ENCODE peak calls at places on chromosomes 13 and 19, in seven cellular contexts. F, P, L, J, V, Z and C are unnamed samples. For H3K4me1, the result is how much of the 10 kb centered on the place peaks cover.

GRCh38 chr13:23384111-23384510 is 49.4 kb downstream of the SACS start:
- DNase-seq in F (no peak), P (no peak), L (no peak), J (no peak), V (no peak), Z (no peak), C (no peak)

GRCh38 chr19:16596399-16596798 is 24.2 kb upstream of the SLC35E1 start:
- DNase-seq in F (no peak), P (no peak), L (no peak), J (no peak), V (no peak), Z (no peak), C (no peak)

GRCh38 chr19:47407417-47407774 is 11.9 kb downstream of the MEIS3 start:
- DNase-seq in F (no peak), P (no peak), L (no peak), J (no peak), V (no peak), Z (no peak), C (no peak)

GRCh38 chr13:22194106-22194810 is 523.4 kb downstream of the FGF9 start:
- DNase-seq in F (no peak), P (no peak), L (peak), J (no peak), V (no peak), Z (no peak), C (no peak)

GRCh38 chr19:30556230-30556711 is 184.1 kb downstream of the ZNF536 start:
- DNase-seq in F (no peak), P (no peak), L (no peak), J (no peak), V (no peak), Z (no peak), C (no peak)

GRCh38 chr19:50511069-50511822 is at the start of gene JOSD2:
- DNase-seq in F (peak), P (peak), L (peak), J (peak), V (peak), Z (peak), C (peak)

GRCh38 chr13:98947925-98948324 is 29.9 kb downstream of the DOCK9 start:
- DNase-seq in F (no peak), P (no peak), L (no peak), J (no peak), V (no peak), Z (no peak), C (no peak)

GRCh38 chr13:48801255-48801654 is 147.5 kb downstream of the CYSLTR2 start:
- DNase-seq in F (no peak), P (no peak), L (peak), J (no peak), V (no peak), Z (no peak), C (no peak)

GRCh38 chr13:108657520-108657919 is 28.1 kb downstream of the MYO16 start:
- DNase-seq in F (no peak), P (no peak), L (no peak), J (no peak), V (no peak), Z (no peak), C (no peak)

GRCh38 chr19:41529484-41530183 is 46.3 kb upstream of the CEACAM21 start:
- DNase-seq in F (no peak), P (no peak), L (peak), J (no peak), V (no peak), Z (no peak), C (no peak)

GRCh38 chr13:70623260-70623659 is 515.0 kb upstream of the KLHL1 start:
- DNase-seq in F (no peak), P (no peak), L (no peak), J (no peak), V (no peak), Z (no peak), C (no peak)

GRCh38 chr13:39036212-39036611 is 1.7 kb downstream of the PROSER1 start:
- DNase-seq in F (no peak), P (no peak), L (no peak), J (peak), V (no peak), Z (peak), C (no peak)

GRCh38 chr13:38993381-38993780 is 2.8 kb upstream of the STOML3 start:
- DNase-seq in F (no peak), P (no peak), L (no peak), J (no peak), V (no peak), Z (no peak), C (no peak)

GRCh38 chr19:30314056-30314804 is 58.0 kb upstream of the ZNF536 start:
- DNase-seq in F (no peak), P (no peak), L (no peak), J (no peak), V (no peak), Z (no peak), C (no peak)

GRCh38 chr13:44719857-44720671 is 143.9 kb upstream of the TSC22D1 start:
- DNase-seq in F (no peak), P (no peak), L (no peak), J (no peak), V (no peak), Z (no peak), C (no peak)

GRCh38 chr13:79547821-79548220 is 66.9 kb downstream of the NDFIP2 start:
- DNase-seq in F (no peak), P (no peak), L (no peak), J (no peak), V (no peak), Z (no peak), C (no peak)

GRCh38 chr19:49749055-49749716 is 13.9 kb downstream of the TSKS start:
- DNase-seq in F (no peak), P (peak), L (no peak), J (no peak), V (no peak), Z (no peak), C (no peak)

GRCh38 chr13:79988573-79988972 is 352.4 kb downstream of the SPRY2 start:
- DNase-seq in F (no peak), P (no peak), L (no peak), J (peak), V (no peak), Z (no peak), C (no peak)

GRCh38 chr13:113452942-113453901 is at the start of gene ADPRHL1:
- DNase-seq in F (no peak), P (no peak), L (no peak), J (no peak), V (no peak), Z (no peak), C (no peak)

GRCh38 chr13:21913010-21913409 is 242.1 kb downstream of the FGF9 start:
- DNase-seq in F (no peak), P (no peak), L (no peak), J (no peak), V (no peak), Z (no peak), C (no peak)

GRCh38 chr19:29785955-29786589 is 25.7 kb upstream of the CCNE1 start:
- DNase-seq in F (no peak), P (no peak), L (no peak), J (no peak), V (no peak), Z (no peak), C (no peak)

GRCh38 chr19:41792513-41793413 is 3.6 kb upstream of the CEACAM3 start:
- DNase-seq in F (no peak), P (peak), L (no peak), J (peak), V (peak), Z (peak), C (peak)

GRCh38 chr13:31240921-31241320 is 41.1 kb downstream of the B3GLCT start:
- DNase-seq in F (no peak), P (no peak), L (no peak), J (no peak), V (no peak), Z (no peak), C (no peak)

GRCh38 chr19:47186337-47187022 is 44.5 kb downstream of the BBC3 start:
- DNase-seq in F (no peak), P (no peak), L (no peak), J (peak), V (no peak), Z (no peak), C (no peak)

GRCh38 chr19:52664461-52664860 is 26.3 kb upstream of the ZNF83 start:
- DNase-seq in F (no peak), P (no peak), L (no peak), J (no peak), V (no peak), Z (no peak), C (no peak)

GRCh38 chr19:2982983-2983350 is 5.6 kb downstream of the TLE6 start:
- DNase-seq in F (peak), P (no peak), L (peak), J (peak), V (no peak), Z (peak), C (peak)

GRCh38 chr19:2981898-2982297 is 4.5 kb downstream of the TLE6 start:
- DNase-seq in F (no peak), P (no peak), L (no peak), J (no peak), V (no peak), Z (no peak), C (no peak)

GRCh38 chr19:2983351-2984195 is 6.2 kb downstream of the TLE6 start:
- DNase-seq in F (peak), P (no peak), L (no peak), J (peak), V (peak), Z (peak), C (peak)

GRCh38 chr19:2982556-2982955 is 5.2 kb downstream of the TLE6 start:
- DNase-seq in F (no peak), P (no peak), L (no peak), J (no peak), V (no peak), Z (no peak), C (no peak)

GRCh38 chr19:2984196-2984490 is 6.8 kb downstream of the TLE6 start:
- DNase-seq in F (no peak), P (no peak), L (no peak), J (no peak), V (no peak), Z (no peak), C (no peak)
- TF ChIP-seq EP300 in F (no peak), P (no peak), L (peak), J (peak), V (no peak), Z (no peak), C (no peak)

GRCh38 chr13:110702591-110703526 is 3.1 kb downstream of the CARS2 start:
- DNase-seq in F (no peak), P (no peak), L (no peak), J (no peak), V (no peak), Z (no peak), C (no peak)
- H3K4me1 ChIP-seq in F (under half), P (under half), L (half or more), J (under half), V (under half), Z (under half), C (under half)

GRCh38 chr19:6017576-6017975 is 39.6 kb upstream of the RANBP3 start:
- DNase-seq in F (no peak), P (no peak), L (no peak), J (no peak), V (no peak), Z (no peak), C (no peak)
- H3K27ac ChIP-seq in F (no peak), P (no peak), L (no peak), J (no peak), V (no peak), Z (no peak), C (no peak)

GRCh38 chr13:36914648-36915047 is 5.4 kb downstream of the SMAD9 start:
- DNase-seq in F (no peak), P (no peak), L (no peak), J (no peak), V (no peak), Z (no peak), C (no peak)

GRCh38 chr13:36912983-36913382 is 7.1 kb downstream of the SMAD9 start:
- DNase-seq in F (no peak), P (no peak), L (no peak), J (no peak), V (no peak), Z (no peak), C (no peak)

GRCh38 chr13:36915891-36916640 is 4.0 kb downstream of the SMAD9 start:
- DNase-seq in F (no peak), P (no peak), L (no peak), J (no peak), V (no peak), Z (no peak), C (no peak)

GRCh38 chr13:36913463-36913862 is 6.6 kb downstream of the SMAD9 start:
- DNase-seq in F (no peak), P (no peak), L (no peak), J (no peak), V (no peak), Z (no peak), C (no peak)

GRCh38 chr13:36915106-36915505 is 4.9 kb downstream of the SMAD9 start:
- DNase-seq in F (no peak), P (no peak), L (no peak), J (no peak), V (no peak), Z (no peak), C (no peak)
- TF ChIP-seq EP300 in F (no peak), P (no peak), L (no peak), J (no peak), V (no peak), Z (no peak), C (no peak)

GRCh38 chr13:50072676-50073075 is 57.4 kb downstream of the KCNRG start:
- DNase-seq in F (no peak), P (no peak), L (no peak), J (no peak), V (no peak), Z (no peak), C (no peak)

GRCh38 chr13:50075619-50076097 is 60.4 kb downstream of the KCNRG start:
- DNase-seq in F (no peak), P (no peak), L (no peak), J (no peak), V (no peak), Z (no peak), C (no peak)

GRCh38 chr13:50071399-50071798 is 56.2 kb downstream of the KCNRG start:
- DNase-seq in F (no peak), P (no peak), L (no peak), J (no peak), V (no peak), Z (no peak), C (no peak)

GRCh38 chr13:50074843-50075242 is 59.6 kb downstream of the KCNRG start:
- DNase-seq in F (no peak), P (no peak), L (no peak), J (no peak), V (no peak), Z (no peak), C (no peak)

DNA sequence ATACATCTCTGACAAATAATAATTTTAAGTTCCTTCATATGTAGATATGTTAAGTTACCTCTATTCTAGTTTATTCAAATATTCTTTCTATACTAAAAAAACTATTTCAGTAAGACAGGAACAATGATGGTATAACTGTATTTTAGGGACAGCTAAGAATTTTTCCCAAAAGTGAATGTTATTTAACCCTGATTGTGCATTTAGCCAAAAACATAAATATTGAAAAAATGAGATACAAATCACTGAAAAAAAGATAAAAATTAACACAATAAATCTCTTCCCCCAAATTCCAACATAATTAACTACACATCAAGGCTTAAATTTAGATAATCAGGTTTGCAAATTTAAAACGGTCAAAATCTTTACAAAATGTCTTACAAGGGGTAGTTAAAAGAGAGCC is 58.1 kb downstream of the KCNRG start:
- DNase-seq in F (no peak), P (no peak), L (no peak), J (no peak), V (no peak), Z (no peak), C (no peak)
- H3K4me1 ChIP-seq in F (under half), P (half or more), L (half or more), J (under half), V (under half), Z (under half), C (under half)

GRCh38 chr19:39384839-39385568 is 5.9 kb downstream of the PAF1 start:
- DNase-seq in F (no peak), P (no peak), L (no peak), J (no peak), V (no peak), Z (no peak), C (no peak)

GRCh38 chr19:39381910-39382611 is 8.8 kb downstream of the PAF1 start:
- DNase-seq in F (no peak), P (no peak), L (no peak), J (no peak), V (no peak), Z (no peak), C (no peak)

GRCh38 chr19:39380521-39381502 is 10.1 kb downstream of the PAF1 start:
- DNase-seq in F (no peak), P (no peak), L (no peak), J (no peak), V (no peak), Z (no peak), C (no peak)

GRCh38 chr19:39385629-39386411 is 5.1 kb downstream of the PAF1 start:
- DNase-seq in F (no peak), P (no peak), L (no peak), J (no peak), V (no peak), Z (no peak), C (no peak)

GRCh38 chr19:39382991-39383828 is 7.7 kb downstream of the PAF1 start:
- DNase-seq in F (no peak), P (no peak), L (no peak), J (no peak), V (no peak), Z (no peak), C (no peak)
- H3K27ac ChIP-seq in F (no peak), P (no peak), L (no peak), J (no peak), V (no peak), Z (no peak), C (no peak)

DNA sequence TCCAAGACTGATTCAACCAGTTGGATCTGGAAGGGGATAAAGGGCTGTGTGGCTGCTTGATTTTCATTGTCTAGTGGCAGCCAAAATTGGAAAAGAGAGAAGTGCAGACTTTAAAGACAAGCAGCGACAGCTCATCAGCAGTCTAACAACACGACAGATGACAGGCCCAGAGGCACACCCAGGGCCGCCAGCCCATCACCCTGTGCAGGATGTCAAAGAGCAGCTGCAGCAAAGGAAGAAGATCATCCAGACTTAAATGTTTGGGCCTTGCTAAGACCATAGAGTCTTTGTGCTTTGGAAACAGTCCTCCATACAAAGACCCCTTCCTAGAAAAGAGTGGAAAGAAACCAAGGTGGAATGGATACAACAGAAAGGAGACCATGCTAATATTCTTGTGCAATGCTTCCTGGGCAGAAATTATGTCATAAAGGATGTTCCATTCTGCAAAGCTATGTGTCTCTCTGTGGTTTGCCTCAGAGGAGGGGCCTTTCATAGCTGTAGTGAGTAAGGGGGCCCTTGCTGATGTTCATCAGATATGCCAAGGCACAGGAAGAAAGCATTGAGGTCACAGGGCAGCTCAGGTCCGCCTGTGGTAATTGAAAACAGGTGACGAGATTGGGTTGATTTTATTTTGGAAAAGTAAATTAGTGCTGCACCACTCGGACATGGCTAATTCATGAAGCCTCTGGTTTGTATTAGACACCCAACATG is 421.2 kb upstream of the KLF12 start:
- DNase-seq in F (no peak), P (no peak), L (no peak), J (no peak), V (no peak), Z (no peak), C (no peak)
- TF ChIP-seq EP300 in F (no peak), P (no peak), L (no peak), J (no peak), V (no peak), Z (no peak), C (no peak)

GRCh38 chr19:55279376-55279772 is 536 bp downstream of the HSPBP1 start:
- DNase-seq in F (no peak), P (no peak), L (no peak), J (no peak), V (no peak), Z (no peak), C (no peak)

GRCh38 chr19:55276720-55277430 is 3.0 kb downstream of the HSPBP1 start:
- DNase-seq in F (no peak), P (no peak), L (no peak), J (no peak), V (no peak), Z (no peak), C (no peak)

GRCh38 chr19:55278391-55279135 is 1.3 kb downstream of the HSPBP1 start:
- DNase-seq in F (no peak), P (no peak), L (no peak), J (no peak), V (no peak), Z (no peak), C (no peak)

GRCh38 chr19:55275851-55276719 is 3.8 kb downstream of the HSPBP1 start:
- DNase-seq in F (no peak), P (no peak), L (no peak), J (no peak), V (no peak), Z (no peak), C (no peak)

GRCh38 chr19:55277494-55277893 is 2.4 kb downstream of the HSPBP1 start:
- DNase-seq in F (no peak), P (no peak), L (no peak), J (no peak), V (no peak), Z (no peak), C (no peak)
- H3K4me1 ChIP-seq in F (under half), P (under half), L (under half), J (under half), V (under half), Z (under half), C (under half)

GRCh38 chr19:31956771-31957170 is 388.6 kb upstream of the ZNF507 start:
- DNase-seq in F (no peak), P (no peak), L (no peak), J (no peak), V (no peak), Z (no peak), C (no peak)

GRCh38 chr19:31962565-31962996 is 382.8 kb upstream of the ZNF507 start:
- DNase-seq in F (peak), P (no peak), L (no peak), J (no peak), V (no peak), Z (no peak), C (no peak)

GRCh38 chr19:31963741-31964140 is 381.7 kb upstream of the ZNF507 start:
- DNase-seq in F (no peak), P (no peak), L (no peak), J (no peak), V (no peak), Z (no peak), C (no peak)

GRCh38 chr19:31957711-31958110 is 387.7 kb upstream of the ZNF507 start:
- DNase-seq in F (no peak), P (no peak), L (no peak), J (no peak), V (no peak), Z (no peak), C (no peak)

GRCh38 chr19:31960474-31960873 is 384.9 kb upstream of the ZNF507 start:
- DNase-seq in F (no peak), P (no peak), L (no peak), J (no peak), V (no peak), Z (no peak), C (no peak)
- H3K27ac ChIP-seq in F (no peak), P (no peak), L (no peak), J (no peak), V (no peak), Z (no peak), C (no peak)

DNA sequence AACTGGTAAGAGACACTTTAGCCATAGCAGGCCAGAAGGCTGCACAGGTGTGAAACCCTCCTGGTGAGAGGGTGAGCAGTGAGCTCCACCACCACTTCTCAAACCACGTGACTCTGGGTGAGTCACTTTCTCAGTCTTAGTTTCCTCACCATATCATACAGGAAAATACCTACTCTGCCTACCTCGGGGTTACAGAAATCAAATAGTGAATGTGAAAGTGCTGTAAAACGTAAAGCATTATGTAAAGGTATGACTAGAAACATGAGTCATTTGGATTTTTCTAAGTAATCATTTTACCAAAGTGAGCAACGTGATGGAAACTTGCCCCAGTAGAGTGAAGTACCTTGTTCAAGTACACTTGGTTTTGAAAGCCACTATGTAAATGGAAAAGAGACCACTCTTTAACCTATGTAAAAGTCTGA is 40.4 kb downstream of the USP12 start:
- DNase-seq in F (no peak), P (no peak), L (no peak), J (no peak), V (no peak), Z (peak), C (no peak)
- TF ChIP-seq EP300 in F (no peak), P (no peak), L (no peak), J (no peak), V (no peak), Z (no peak), C (no peak)